ENCODE peak calls at places on chromosome 3, in ten cellular contexts. E is right atrium auricular region; Y is CD8-positive, alpha-beta T cell; M is OCI-LY7; H is suprapubic skin; B is aorta; C is lung; K is psoas muscle; S is pancreas; V is GM23248. X is an unnamed sample.

GRCh38 chr3:155676252-155676981 is 68.5 kb downstream of the PLCH1 start:
- DNase-seq in E (peak; percentile 59), Y (no peak), M (no peak), H (no peak), B (no peak), C (no peak), K (no peak), S (peak; percentile 58), V (peak; percentile 89), X (peak; percentile 30)

GRCh38 chr3:94249491-94250079 is 186.7 kb downstream of the NSUN3 start:
- DNase-seq in E (peak; percentile 66), Y (peak; percentile 64), M (peak; percentile 63), H (peak; percentile 81), B (peak; percentile 61), C (peak; percentile 70), K (peak; percentile 35), S (peak; percentile 84), V (peak; percentile 83), X (peak; percentile 31)

GRCh38 chr3:143658869-143659268 is 189.4 kb downstream of the SLC9A9 start:
- DNase-seq in E (no peak), Y (no peak), M (no peak), H (no peak), B (no peak), C (no peak), K (no peak), S (no peak), V (peak; percentile 86), X (no peak)

GRCh38 chr3:20104167-20104661 is 64.0 kb downstream of the KAT2B start:
- DNase-seq in E (no peak), Y (no peak), M (no peak), H (no peak), B (no peak), C (no peak), K (no peak), S (no peak), V (no peak), X (no peak)

GRCh38 chr3:108461641-108462040 is 48.8 kb downstream of the MYH15 start:
- DNase-seq in E (no peak), Y (no peak), M (no peak), H (no peak), B (no peak), C (no peak), K (no peak), S (no peak), V (peak; percentile 46), X (no peak)

GRCh38 chr3:194575484-194576210 is 57.6 kb downstream of the TMEM44 start:
- DNase-seq in E (peak; percentile 86), Y (no peak), M (no peak), H (no peak), B (peak; percentile 76), C (no peak), K (peak; percentile 49), S (no peak), V (peak; percentile 87), X (no peak)

GRCh38 chr3:192261135-192261534 is 466.2 kb downstream of the FGF12 start:
- DNase-seq in E (no peak), Y (no peak), M (no peak), H (no peak), B (no peak), C (no peak), K (no peak), S (no peak), V (no peak), X (no peak)

GRCh38 chr3:51686512-51687215 is 15.6 kb downstream of the TEX264 start:
- DNase-seq in E (no peak), Y (peak; percentile 91), M (peak; percentile 72), H (no peak), B (peak; percentile 70), C (peak; percentile 40), K (peak; percentile 64), S (no peak), V (peak; percentile 59), X (peak; percentile 64)

GRCh38 chr3:49903451-49904424 is at the start of gene MST1R:
- DNase-seq in E (peak; percentile 63), Y (peak; percentile 90), M (no peak), H (no peak), B (peak; percentile 80), C (peak; percentile 89), K (peak; percentile 67), S (peak; percentile 94), V (peak; percentile 74), X (peak; percentile 76)

GRCh38 chr3:11154953-11155325 is 646 bp downstream of the HRH1 start:
- DNase-seq in E (no peak), Y (no peak), M (no peak), H (no peak), B (no peak), C (no peak), K (no peak), S (no peak), V (peak; percentile 57), X (no peak)

GRCh38 chr3:129795596-129795995 is 97.9 kb downstream of the TMCC1 start:
- DNase-seq in E (no peak), Y (no peak), M (no peak), H (no peak), B (no peak), C (no peak), K (no peak), S (no peak), V (peak; percentile 80), X (no peak)

GRCh38 chr3:183576487-183577107 is 21.1 kb upstream of the KLHL6 start:
- DNase-seq in E (no peak), Y (no peak), M (peak; percentile 97), H (no peak), B (no peak), C (no peak), K (no peak), S (no peak), V (peak; percentile 61), X (no peak)

GRCh38 chr3:103126111-103126510 is 691.3 kb downstream of the ZPLD1 start:
- DNase-seq in E (no peak), Y (no peak), M (no peak), H (no peak), B (no peak), C (no peak), K (no peak), S (no peak), V (no peak), X (no peak)

GRCh38 chr3:187871204-187871591 is 125.9 kb upstream of the BCL6 start:
- DNase-seq in E (no peak), Y (no peak), M (no peak), H (no peak), B (no peak), C (no peak), K (no peak), S (no peak), V (no peak), X (no peak)
- H3K27ac ChIP-seq in E (no peak overlapping the region), Y (no peak overlapping the region), M (no peak overlapping the region), H (no peak overlapping the region), B (no peak overlapping the region), C (no peak overlapping the region), K (no peak overlapping the region), S (no peak overlapping the region), V (no peak overlapping the region), X (no peak overlapping the region)

GRCh38 chr3:61015840-61016239 is 235.4 kb downstream of the FHIT start:
- DNase-seq in E (no peak), Y (no peak), M (no peak), H (no peak), B (no peak), C (no peak), K (no peak), S (no peak), V (no peak), X (no peak)

GRCh38 chr3:61018807-61019206 is 232.4 kb downstream of the FHIT start:
- DNase-seq in E (no peak), Y (no peak), M (no peak), H (no peak), B (no peak), C (no peak), K (no peak), S (no peak), V (no peak), X (no peak)
- H3K4me3 ChIP-seq in E (no peak overlapping the region), Y (no peak overlapping the region), M (no peak overlapping the region), H (no peak overlapping the region), B (no peak overlapping the region), C (no peak overlapping the region), K (no peak overlapping the region), S (no peak overlapping the region), V (no peak overlapping the region), X (no peak overlapping the region)

GRCh38 chr3:24688446-24689148 is 193.9 kb upstream of the THRB start:
- DNase-seq in E (no peak), Y (no peak), M (no peak), H (no peak), B (no peak), C (no peak), K (no peak), S (no peak), V (peak; percentile 39), X (no peak)

GRCh38 chr3:24690777-24691176 is 196.1 kb upstream of the THRB start:
- DNase-seq in E (no peak), Y (no peak), M (no peak), H (no peak), B (no peak), C (no peak), K (no peak), S (no peak), V (no peak), X (no peak)

GRCh38 chr3:24687646-24688045 is 193.0 kb upstream of the THRB start:
- DNase-seq in E (no peak), Y (no peak), M (no peak), H (no peak), B (no peak), C (no peak), K (no peak), S (no peak), V (peak; percentile 21), X (no peak)

GRCh38 chr3:24686764-24687163 is 192.1 kb upstream of the THRB start:
- DNase-seq in E (no peak), Y (no peak), M (no peak), H (no peak), B (no peak), C (no peak), K (no peak), S (no peak), V (peak; percentile 85), X (no peak)

DNA sequence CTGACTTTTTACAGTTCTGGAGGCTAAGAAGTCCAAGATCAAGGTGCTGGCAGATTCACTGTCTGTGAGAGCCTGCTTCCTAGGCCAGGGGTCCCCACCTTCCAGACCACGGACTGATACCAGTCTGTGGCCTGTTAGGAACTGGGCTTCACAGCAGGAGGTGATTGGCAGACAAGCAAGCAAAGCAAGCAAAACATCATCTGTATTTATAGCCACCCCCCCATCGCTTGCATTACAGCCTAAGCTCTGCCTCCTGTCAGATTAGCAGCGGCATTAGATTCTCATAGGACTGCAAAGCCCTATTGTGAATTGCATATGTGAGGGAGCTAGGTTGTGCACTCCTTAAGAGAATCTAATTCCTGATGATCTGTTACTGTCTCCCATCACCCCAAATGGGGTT is 194.7 kb upstream of the THRB start:
- DNase-seq in E (no peak), Y (no peak), M (no peak), H (no peak), B (no peak), C (no peak), K (no peak), S (no peak), V (no peak), X (no peak)
- H3K27ac ChIP-seq in E (no peak overlapping the region), Y (no peak overlapping the region), M (no peak overlapping the region), H (no peak overlapping the region), B (no peak overlapping the region), C (no peak overlapping the region), K (peak overlapping the region; percentile 69), S (no peak overlapping the region), V (no peak overlapping the region), X (no peak overlapping the region)

DNA sequence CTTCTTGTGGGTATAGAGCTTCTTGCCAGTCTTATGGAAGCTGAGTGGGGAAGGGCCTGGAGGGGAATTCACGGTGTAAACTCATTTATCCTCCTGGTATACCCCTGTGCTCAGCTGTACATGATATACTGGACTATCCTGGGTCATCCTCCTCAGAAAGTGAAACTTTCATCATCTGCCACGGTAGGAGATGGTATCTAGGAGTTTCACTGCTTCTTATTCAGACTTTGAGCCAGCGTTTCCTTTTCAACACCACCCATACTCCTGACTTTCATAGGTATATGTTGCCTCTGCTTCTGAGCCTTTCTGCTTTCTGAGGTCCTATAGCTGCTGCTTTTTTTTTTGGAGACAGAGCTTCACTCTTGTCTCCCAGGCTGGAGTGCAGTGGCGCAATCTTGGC is 15.6 kb downstream of the SENP5 start:
- DNase-seq in E (no peak), Y (no peak), M (no peak), H (no peak), B (no peak), C (no peak), K (no peak), S (no peak), V (no peak), X (no peak)
- H3K4me3 ChIP-seq in E (no peak overlapping the region), Y (no peak overlapping the region), M (no peak overlapping the region), H (no peak overlapping the region), B (no peak overlapping the region), C (no peak overlapping the region), K (no peak overlapping the region), S (no peak overlapping the region), V (no peak overlapping the region), X (no peak overlapping the region)

X was measured in left ventricle myocardium inferior.